ENCODE peak calls at places on chromosomes 12 and 14, in nine cellular contexts. H, U, B, N, R, L, S, Q and Z are unnamed samples. For H3K4me1, the result is how much of the 10 kb centered on the place peaks cover.

GRCh38 chr12:53980448-53981388 is 4.2 kb upstream of the HOXC10 start:
- DNase-seq in H (no peak), U (no peak), B (no peak), N (no peak), R (no peak), L (no peak), S (no peak), Q (no peak), Z (no peak)

GRCh38 chr14:25887251-25887908 is 710.5 kb downstream of the NOVA1 start:
- DNase-seq in H (no peak), U (no peak), B (no peak), N (peak), R (no peak), L (no peak), S (peak), Q (no peak), Z (no peak)

GRCh38 chr12:51128905-51129304 is 44.0 kb downstream of the TFCP2 start:
- DNase-seq in H (no peak), U (no peak), B (no peak), N (no peak), R (peak), L (no peak), S (peak), Q (no peak), Z (no peak)

GRCh38 chr12:99920561-99920960 is 64.2 kb downstream of the ANKS1B start:
- DNase-seq in H (no peak), U (no peak), B (no peak), N (no peak), R (no peak), L (no peak), S (no peak), Q (peak), Z (no peak)

GRCh38 chr14:89720076-89720687 is 234.3 kb downstream of the EFCAB11 start:
- DNase-seq in H (no peak), U (no peak), B (no peak), N (no peak), R (no peak), L (peak), S (no peak), Q (no peak), Z (no peak)

GRCh38 chr12:31370645-31371620 is 45.0 kb upstream of the SINHCAF start:
- DNase-seq in H (no peak), U (peak), B (peak), N (no peak), R (no peak), L (no peak), S (no peak), Q (peak), Z (peak)

GRCh38 chr14:95993768-95994592 is 45.2 kb upstream of the C14orf132 start:
- DNase-seq in H (peak), U (no peak), B (peak), N (peak), R (peak), L (peak), S (peak), Q (peak), Z (no peak)

GRCh38 chr12:75994069-75994740 is 37.4 kb downstream of the PHLDA1 start:
- DNase-seq in H (no peak), U (no peak), B (no peak), N (no peak), R (no peak), L (no peak), S (no peak), Q (peak), Z (no peak)

GRCh38 chr14:105060751-105061427 is 4.3 kb downstream of the GPR132 start:
- DNase-seq in H (no peak), U (peak), B (peak), N (no peak), R (no peak), L (peak), S (no peak), Q (no peak), Z (peak)

GRCh38 chr14:74389980-74390379 is 36.0 kb downstream of the SYNDIG1L start:
- DNase-seq in H (no peak), U (no peak), B (no peak), N (no peak), R (no peak), L (no peak), S (no peak), Q (no peak), Z (no peak)

GRCh38 chr14:95217391-95217900 is 60.1 kb upstream of the DICER1 start:
- DNase-seq in H (no peak), U (no peak), B (no peak), N (no peak), R (no peak), L (no peak), S (no peak), Q (peak), Z (no peak)

GRCh38 chr14:23061995-23062394 is 4.7 kb upstream of the CDH24 start:
- DNase-seq in H (peak), U (peak), B (no peak), N (peak), R (peak), L (no peak), S (peak), Q (peak), Z (no peak)

GRCh38 chr12:42744539-42745156 is 155.1 kb upstream of the PRICKLE1 start:
- DNase-seq in H (no peak), U (no peak), B (no peak), N (peak), R (no peak), L (no peak), S (peak), Q (peak), Z (no peak)

GRCh38 chr14:90780519-90780918 is 35.7 kb downstream of the TTC7B start:
- DNase-seq in H (no peak), U (no peak), B (no peak), N (no peak), R (no peak), L (no peak), S (no peak), Q (no peak), Z (peak)

GRCh38 chr14:105857223-105857815 is 330.9 kb downstream of the TMEM121 start:
- DNase-seq in H (no peak), U (peak), B (no peak), N (no peak), R (no peak), L (peak), S (no peak), Q (no peak), Z (peak)

GRCh38 chr14:75301666-75302325 is 23.2 kb downstream of the FOS start:
- DNase-seq in H (peak), U (peak), B (no peak), N (no peak), R (no peak), L (no peak), S (no peak), Q (no peak), Z (no peak)

GRCh38 chr12:29148065-29148957 is 767 bp upstream of the FAR2 start:
- DNase-seq in H (peak), U (peak), B (no peak), N (peak), R (no peak), L (peak), S (no peak), Q (peak), Z (peak)

GRCh38 chr12:96743606-96744005 is 163.5 kb upstream of the NEDD1 start:
- DNase-seq in H (no peak), U (no peak), B (no peak), N (peak), R (peak), L (no peak), S (peak), Q (no peak), Z (no peak)

GRCh38 chr14:38004610-38004879 is 203.2 kb upstream of the SSTR1 start:
- DNase-seq in H (no peak), U (no peak), B (no peak), N (no peak), R (no peak), L (no peak), S (no peak), Q (no peak), Z (no peak)

GRCh38 chr14:37994846-37995372 is 212.8 kb upstream of the SSTR1 start:
- DNase-seq in H (no peak), U (no peak), B (peak), N (no peak), R (no peak), L (no peak), S (no peak), Q (no peak), Z (no peak)

GRCh38 chr14:38001501-38001900 is 206.2 kb upstream of the SSTR1 start:
- DNase-seq in H (no peak), U (no peak), B (no peak), N (no peak), R (no peak), L (no peak), S (no peak), Q (no peak), Z (no peak)

GRCh38 chr14:38003746-38004609 is 203.7 kb upstream of the SSTR1 start:
- DNase-seq in H (no peak), U (no peak), B (no peak), N (no peak), R (no peak), L (no peak), S (no peak), Q (no peak), Z (no peak)

DNA sequence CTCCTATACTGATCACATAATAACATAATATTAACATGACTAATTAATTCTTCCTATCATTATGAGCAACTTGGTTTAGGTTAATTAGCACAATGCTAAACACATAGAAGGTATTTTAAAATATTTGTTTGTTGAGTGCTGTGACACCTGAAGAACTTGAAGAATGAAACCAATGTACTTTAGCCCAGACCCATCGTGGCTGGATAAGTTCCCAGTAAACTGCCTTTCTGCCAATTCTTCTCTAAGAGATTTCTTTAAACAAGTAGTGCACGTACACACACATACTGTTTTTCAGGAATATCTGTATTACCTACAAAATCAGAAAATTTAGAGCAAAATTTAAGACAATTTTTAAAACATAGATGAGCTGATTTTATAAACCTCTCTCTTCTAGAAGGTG is 207.4 kb upstream of the SSTR1 start:
- DNase-seq in H (no peak), U (no peak), B (no peak), N (no peak), R (no peak), L (no peak), S (no peak), Q (no peak), Z (no peak)
- H3K4me1 ChIP-seq in H (under half), U (under half), B (under half), N (under half), R (under half), L (under half), S (under half), Q (under half), Z (under half)

GRCh38 chr12:57896437-57897201 is 44.7 kb upstream of the ATP23 start:
- DNase-seq in H (peak), U (peak), B (peak), N (no peak), R (peak), L (peak), S (peak), Q (peak), Z (peak)

GRCh38 chr12:57893460-57894353 is 47.2 kb upstream of the CTDSP2 start:
- DNase-seq in H (peak), U (peak), B (peak), N (no peak), R (peak), L (no peak), S (peak), Q (peak), Z (no peak)

GRCh38 chr12:57896139-57896436 is 45.3 kb upstream of the ATP23 start:
- DNase-seq in H (no peak), U (no peak), B (no peak), N (no peak), R (no peak), L (no peak), S (no peak), Q (no peak), Z (no peak)

GRCh38 chr12:57895337-57896138 is 45.8 kb upstream of the ATP23 start:
- DNase-seq in H (no peak), U (no peak), B (no peak), N (no peak), R (peak), L (no peak), S (no peak), Q (no peak), Z (no peak)

GRCh38 chr12:57894577-57895292 is 46.6 kb upstream of the ATP23 start:
- DNase-seq in H (no peak), U (no peak), B (no peak), N (no peak), R (no peak), L (no peak), S (no peak), Q (no peak), Z (no peak)
- H3K4me1 ChIP-seq in H (half or more), U (under half), B (under half), N (under half), R (half or more), L (under half), S (half or more), Q (under half), Z (half or more)

DNA sequence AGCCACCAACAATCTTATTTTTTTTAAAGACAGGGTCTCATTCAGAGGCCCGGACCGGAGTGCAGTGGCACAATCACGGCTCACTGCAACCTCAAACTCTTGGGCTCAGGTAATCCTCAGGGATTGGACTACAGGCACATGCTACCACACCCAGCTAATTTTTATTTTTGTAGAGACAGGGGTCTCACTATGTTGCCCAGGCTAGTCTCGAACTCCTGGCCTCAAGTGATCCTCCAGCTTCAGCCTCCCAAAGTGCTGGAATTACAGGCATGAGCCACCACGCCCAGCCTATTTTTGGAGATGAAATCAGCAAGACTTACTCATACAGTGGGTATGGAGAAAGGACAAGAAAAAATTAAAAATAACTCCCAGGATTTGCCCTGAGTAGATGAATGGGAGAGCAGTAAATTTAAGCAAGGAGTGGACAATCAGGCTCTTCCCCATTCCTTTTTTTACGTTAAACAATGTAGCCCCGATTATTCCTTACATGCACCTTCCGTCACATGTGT is 13.2 kb downstream of the FMNL3 start:
- DNase-seq in H (no peak), U (no peak), B (no peak), N (peak), R (no peak), L (no peak), S (no peak), Q (no peak), Z (no peak)
- H3K4me1 ChIP-seq in H (under half), U (under half), B (under half), N (under half), R (under half), L (under half), S (under half), Q (under half), Z (half or more)

GRCh38 chr14:72879431-72879830 is 14.5 kb downstream of the DPF3 start:
- DNase-seq in H (no peak), U (no peak), B (no peak), N (no peak), R (no peak), L (no peak), S (no peak), Q (no peak), Z (no peak)
- H3K4me1 ChIP-seq in H (under half), U (under half), B (under half), N (under half), R (under half), L (under half), S (under half), Q (under half), Z (under half)